ENCODE peak calls at places on chromosomes 13 and 19, in seven cellular contexts. E is Right ventricle myocardium inferior; R is Panc1; A is IMR-90; P is PC-3; C is activated T-cell treated with anti-CD3 and anti-CD28 coated beads, Interleukin-2, amount 50 U/mL, for 4 hours; Z is left cardiac atrium. V is an unnamed sample.
A peak's percentile ranks its signal among the peaks of the same experiment; 100 is the strongest.

GRCh38 chr19:58356236-58356970 is 3.1 kb upstream of the A1BG start:
- ATAC-seq in R (no peak), A (peak; percentile 59), E (peak; percentile 33), Z (peak; percentile 31), C (peak; percentile 79), P (no peak), V (peak; percentile 69)

GRCh38 chr13:38871275-38871674 is 119.4 kb downstream of the STOML3 start:
- ATAC-seq in E (no peak), P (no peak), Z (no peak), A (no peak), R (no peak), C (no peak), V (no peak)

GRCh38 chr13:53200498-53201453 is 172.2 kb downstream of the OLFM4 start:
- ATAC-seq in P (no peak), E (peak; percentile 54), A (peak; percentile 29), C (no peak), Z (peak; percentile 85), R (no peak), V (no peak)

GRCh38 chr19:48475369-48476068 is 6.3 kb downstream of the CYTH2 start:
- ATAC-seq in R (no peak), Z (no peak), C (no peak), P (no peak), E (no peak), A (no peak), V (no peak)

GRCh38 chr19:30217461-30217860 is 154.7 kb upstream of the ZNF536 start:
- ATAC-seq in A (no peak), P (no peak), Z (no peak), E (no peak), C (no peak), R (no peak), V (no peak)

GRCh38 chr13:107210216-107211010 is 642.5 kb upstream of the ARGLU1 start:
- ATAC-seq in Z (peak; percentile 37), R (no peak), E (no peak), P (peak; percentile 39), C (no peak), A (peak; percentile 28), V (no peak)

GRCh38 chr13:43433691-43434121 is 353.1 kb downstream of the ENOX1 start:
- ATAC-seq in P (no peak), A (no peak), R (no peak), C (no peak), Z (peak; percentile 75), E (peak; percentile 63), V (no peak)

GRCh38 chr13:34224877-34225276 is 406.9 kb downstream of the RFC3 start:
- ATAC-seq in C (no peak), R (no peak), E (no peak), Z (no peak), A (no peak), P (no peak), V (no peak)

GRCh38 chr13:72953391-72953960 is 105.3 kb upstream of the KLF5 start:
- ATAC-seq in R (no peak), C (no peak), A (no peak), Z (no peak), P (no peak), E (no peak), V (no peak)

GRCh38 chr13:60351816-60352215 is 45.2 kb upstream of the TDRD3 start:
- ATAC-seq in P (no peak), A (no peak), C (no peak), E (no peak), Z (no peak), R (no peak), V (no peak)

GRCh38 chr13:85771856-85772255 is 27.4 kb downstream of the SLITRK6 start:
- ATAC-seq in E (no peak), C (no peak), R (no peak), P (no peak), Z (no peak), A (no peak), V (no peak)

GRCh38 chr13:99256709-99257108 is 1.5 kb downstream of the GPR18 start:
- ATAC-seq in A (peak; percentile 24), P (no peak), C (no peak), Z (no peak), R (no peak), E (no peak), V (peak; percentile 49)

GRCh38 chr19:51025809-51026553 is 435 bp downstream of the KLK11 start:
- ATAC-seq in E (no peak), P (no peak), C (no peak), Z (peak; percentile 78), A (no peak), R (no peak), V (peak; percentile 22)

GRCh38 chr19:16078759-16079707 is 2.7 kb downstream of the TPM4 start:
- ATAC-seq in A (peak; percentile 22), C (peak; percentile 70), R (peak; percentile 44), P (peak; percentile 90), E (peak; percentile 65), Z (peak; percentile 37), V (peak; percentile 78)

GRCh38 chr19:17553256-17553655 is 2.2 kb upstream of the COLGALT1 start:
- ATAC-seq in A (no peak), C (no peak), R (no peak), E (peak; percentile 45), P (peak; percentile 2), Z (peak; percentile 46), V (no peak)

GRCh38 chr19:3464797-3465235 is 15.5 kb downstream of the SMIM24 start:
- ATAC-seq in E (no peak), Z (no peak), A (no peak), R (no peak), C (no peak), P (no peak), V (no peak)

GRCh38 chr19:34383599-34383998 is 18.6 kb downstream of the GPI start:
- ATAC-seq in E (no peak), A (no peak), Z (no peak), C (no peak), P (no peak), R (no peak), V (no peak)

GRCh38 chr19:51431124-51431523 is 13.7 kb upstream of the SIGLEC10 start:
- ATAC-seq in E (no peak), Z (no peak), R (no peak), P (no peak), C (no peak), A (no peak), V (no peak)

GRCh38 chr19:50418186-50419021 is at the start of gene SPIB:
- ATAC-seq in A (no peak), P (no peak), R (no peak), Z (no peak), E (no peak), C (no peak), V (peak; percentile 61)

GRCh38 chr13:57286511-57287098 is 119.6 kb downstream of the PRR20E start:
- ATAC-seq in E (no peak), Z (no peak), R (no peak), C (no peak), A (no peak), P (no peak), V (peak; percentile 55)

GRCh38 chr19:2460245-2460644 is 3.5 kb upstream of the LMNB2 start:
- ATAC-seq in R (no peak), Z (no peak), E (no peak), P (no peak), C (no peak), A (no peak), V (no peak)

GRCh38 chr19:22783651-22784050 is 300 bp downstream of the ZNF99 start:
- ATAC-seq in C (no peak), E (peak; percentile 31), Z (peak; percentile 76), A (no peak), P (no peak), R (no peak), V (no peak)

GRCh38 chr19:23914402-23915286 is at the start of gene ZNF726:
- ATAC-seq in C (peak; percentile 99), A (peak; percentile 99), P (peak; percentile 98), R (peak; percentile 100), E (peak; percentile 96), Z (peak; percentile 100), V (peak; percentile 98)

GRCh38 chr19:38278751-38279150 is 14.4 kb downstream of the SPINT2 start:
- ATAC-seq in E (no peak), A (no peak), Z (no peak), C (no peak), P (no peak), R (no peak), V (no peak)

GRCh38 chr19:14400913-14401312 is 18.2 kb downstream of the DDX39A start:
- ATAC-seq in A (no peak), C (no peak), Z (no peak), E (no peak), R (no peak), P (no peak), V (peak; percentile 88)

GRCh38 chr19:4597278-4597974 is 37.9 kb upstream of the SEMA6B start:
- ATAC-seq in E (no peak), Z (peak; percentile 57), A (peak; percentile 48), C (peak; percentile 25), P (peak; percentile 5), R (no peak), V (peak; percentile 14)

GRCh38 chr19:18629166-18630088 is 7.4 kb upstream of the KLHL26 start:
- ATAC-seq in C (no peak), P (no peak), A (no peak), R (no peak), Z (peak; percentile 84), E (peak; percentile 96), V (peak; percentile 38)

V was measured in stimulated activated memory B cell treated with anti-CD40 and anti-IgM and Interleukin-4, amounts not matched to agents 10 μg/mL and 1 μg/mL and 100 μg/mL, for 72 hours.